ENCODE peak calls at places on chromosomes 4 and X, in seven cellular contexts. K is HCT116, U is vagina, V is transverse colon, R is suprapubic skin, M is SK-N-SH, L is HL-60. O is an unnamed sample.
A peak's percentile ranks its signal among the peaks of the same experiment; 100 is the strongest.

GRCh38 chrX:83535417-83536244 is 27.5 kb downstream of the POU3F4 start:
- DNase-seq in K (no peak), U (no peak), V (no peak), R (no peak), M (no peak), L (no peak), O (no peak)

GRCh38 chr4:188942606-188943005 is 803.4 kb downstream of the TRIML1 start:
- DNase-seq in K (no peak), U (no peak), V (no peak), R (no peak), M (no peak), L (no peak), O (no peak)

GRCh38 chrX:144801786-144802185 is 445.5 kb upstream of the SPANXN1 start:
- DNase-seq in K (no peak), U (no peak), V (no peak), R (no peak), M (no peak), L (no peak), O (no peak)

GRCh38 chr4:12421364-12421763 is 992.7 kb upstream of the HS3ST1 start:
- DNase-seq in K (peak; percentile 23), U (no peak), V (no peak), R (no peak), M (no peak), L (no peak), O (no peak)

GRCh38 chr4:114378306-114378903 is 220.2 kb upstream of the UGT8 start:
- DNase-seq in K (no peak), U (no peak), V (no peak), R (no peak), M (peak; percentile 32), L (no peak), O (no peak)

GRCh38 chrX:152823657-152824056 is 6.9 kb downstream of the CETN2 start:
- DNase-seq in K (no peak), U (no peak), V (no peak), R (no peak), M (no peak), L (no peak), O (no peak)

GRCh38 chr4:173505924-173506779 is 23.9 kb downstream of the HAND2 start:
- DNase-seq in K (peak; percentile 56), U (peak; percentile 64), V (peak; percentile 63), R (peak; percentile 81), M (peak; percentile 77), L (peak; percentile 62), O (peak; percentile 90)

GRCh38 chr4:126604273-126604867 is 1028.4 kb upstream of the INTU start:
- DNase-seq in K (peak; percentile 27), U (no peak), V (no peak), R (no peak), M (peak; percentile 53), L (peak; percentile 3), O (no peak)

GRCh38 chrX:154411322-154411980 is at the start of gene TAFAZZIN:
- DNase-seq in K (no peak), U (peak; percentile 79), V (peak; percentile 84), R (peak; percentile 77), M (peak; percentile 86), L (peak; percentile 67), O (peak; percentile 89)

GRCh38 chr4:153789741-153790651 is 1.1 kb upstream of the SFRP2 start:
- DNase-seq in K (no peak), U (no peak), V (no peak), R (no peak), M (peak; percentile 38), L (no peak), O (peak; percentile 63)

GRCh38 chr4:88177981-88178632 is 19.7 kb upstream of the ABCG2 start:
- DNase-seq in K (peak; percentile 34), U (no peak), V (peak; percentile 24), R (no peak), M (no peak), L (peak; percentile 90), O (no peak)

GRCh38 chr4:110480031-110480549 is 4.1 kb downstream of the ENPEP start:
- DNase-seq in K (no peak), U (no peak), V (no peak), R (no peak), M (no peak), L (no peak), O (no peak)

GRCh38 chrX:17613979-17614572 is 123.2 kb upstream of the SCML1 start:
- DNase-seq in K (no peak), U (no peak), V (no peak), R (no peak), M (no peak), L (peak; percentile 6), O (no peak)

GRCh38 chr4:25425361-25425760 is 48.3 kb downstream of the ANAPC4 start:
- DNase-seq in K (no peak), U (no peak), V (no peak), R (no peak), M (peak; percentile 12), L (no peak), O (no peak)

GRCh38 chr4:129358571-129358970 is 262.6 kb downstream of the C4orf33 start:
- DNase-seq in K (peak; percentile 26), U (no peak), V (no peak), R (no peak), M (no peak), L (no peak), O (no peak)

GRCh38 chr4:142960134-142960533 is 114.0 kb upstream of the INPP4B start:
- DNase-seq in K (no peak), U (no peak), V (no peak), R (no peak), M (no peak), L (no peak), O (no peak)

GRCh38 chr4:10733016-10733415 is 48.4 kb upstream of the CLNK start:
- DNase-seq in K (no peak), U (no peak), V (no peak), R (no peak), M (no peak), L (no peak), O (no peak)

GRCh38 chrX:8049827-8050226 is 121.2 kb downstream of the VCX2 start:
- DNase-seq in K (no peak), U (no peak), V (no peak), R (no peak), M (no peak), L (no peak), O (no peak)

GRCh38 chr4:48341776-48342558 is 638 bp downstream of the SLAIN2 start:
- DNase-seq in K (no peak), U (no peak), V (peak; percentile 58), R (peak; percentile 82), M (peak; percentile 62), L (peak; percentile 45), O (peak; percentile 81)

GRCh38 chr4:141810038-141810701 is 173.8 kb downstream of the IL15 start:
- DNase-seq in K (no peak), U (no peak), V (no peak), R (no peak), M (no peak), L (no peak), O (no peak)

GRCh38 chr4:110196871-110197420 is 1.5 kb downstream of the ELOVL6 start:
- DNase-seq in K (no peak), U (no peak), V (peak; percentile 63), R (peak; percentile 72), M (peak; percentile 75), L (peak; percentile 14), O (peak; percentile 73)

GRCh38 chr4:87806520-87806919 is 7.2 kb downstream of the IBSP start:
- DNase-seq in K (no peak), U (no peak), V (no peak), R (no peak), M (no peak), L (no peak), O (no peak)

GRCh38 chrX:9619581-9619980 is 146.1 kb downstream of the GPR143 start:
- DNase-seq in K (no peak), U (no peak), V (no peak), R (no peak), M (no peak), L (no peak), O (no peak)

GRCh38 chr4:99390060-99390459 is 37.5 kb upstream of the ADH1C start:
- DNase-seq in K (no peak), U (no peak), V (no peak), R (no peak), M (no peak), L (no peak), O (no peak)

GRCh38 chrX:116181300-116181699 is 10.8 kb downstream of the AGTR2 start:
- DNase-seq in K (no peak), U (no peak), V (peak; percentile 17), R (no peak), M (no peak), L (no peak), O (no peak)

GRCh38 chrX:39212456-39212855 is 411.2 kb downstream of the MID1IP1 start:
- DNase-seq in K (no peak), U (no peak), V (no peak), R (no peak), M (no peak), L (no peak), O (no peak)
- H3K27ac ChIP-seq in K (no peak overlapping the region), U (no peak overlapping the region), V (no peak overlapping the region), R (no peak overlapping the region), M (no peak overlapping the region), L (no peak overlapping the region), O (no peak overlapping the region)

DNA sequence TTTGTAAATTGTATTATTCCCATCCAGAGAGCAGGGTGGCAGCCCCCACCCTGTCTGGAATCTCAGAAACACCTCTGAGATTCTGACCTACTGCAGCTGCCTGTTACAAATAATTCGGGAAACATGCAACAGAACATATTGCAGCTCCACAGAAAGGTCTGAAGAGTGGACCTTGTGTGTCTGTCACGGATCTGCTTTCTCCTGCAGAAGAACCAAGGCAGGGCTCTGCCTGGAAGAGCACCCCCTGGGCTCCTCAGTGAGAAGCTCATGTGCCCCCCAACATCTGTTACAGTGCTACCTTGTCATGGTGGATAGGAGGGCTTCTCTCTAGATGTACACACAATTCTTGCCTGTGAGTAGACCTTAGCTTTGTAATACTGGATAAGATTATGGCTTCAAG is 286.6 kb upstream of the GATB start:
- DNase-seq in K (no peak), U (no peak), V (no peak), R (no peak), M (no peak), L (no peak), O (no peak)
- TF ChIP-seq POLR2AphosphoS5 in K (no peak), U (no peak), V (no peak), R (no peak), M (no peak), L (no peak), O (no peak)

DNA sequence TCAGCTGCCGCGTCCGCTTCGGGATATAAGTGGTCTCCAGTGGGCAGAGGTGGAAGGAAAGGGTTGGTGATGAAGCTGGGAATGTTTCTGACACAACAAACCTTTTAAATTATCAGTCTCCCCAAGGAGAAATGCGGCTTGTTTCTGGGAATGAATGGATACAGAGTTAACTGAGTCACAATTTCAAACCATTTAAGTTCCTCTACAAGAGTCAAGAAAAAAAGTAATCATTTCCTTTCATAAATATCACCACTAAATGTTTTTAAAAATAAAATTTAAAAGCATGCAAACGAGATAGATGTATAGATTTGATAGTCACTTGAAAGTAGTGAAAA is 1.4 kb downstream of the GASK1B start:
- DNase-seq in K (no peak), U (no peak), V (no peak), R (no peak), M (no peak), L (no peak), O (no peak)
- H3K27ac ChIP-seq in K (no peak overlapping the region), U (peak overlapping the region; percentile 77), V (peak overlapping the region; percentile 81), R (peak overlapping the region; percentile 78), M (no peak overlapping the region), L (no peak overlapping the region), O (peak overlapping the region; percentile 71)

GRCh38 chr4:101787917-101788316 is 2.6 kb upstream of the BANK1 start:
- DNase-seq in K (no peak), U (no peak), V (no peak), R (no peak), M (no peak), L (no peak), O (no peak)
- TF ChIP-seq POLR2AphosphoS5 in K (no peak), U (no peak), V (no peak), R (no peak), M (no peak), L (no peak), O (no peak)

GRCh38 chr4:5708171-5708828 is at the start of gene EVC2:
- DNase-seq in K (no peak), U (no peak), V (peak; percentile 58), R (peak; percentile 90), M (peak; percentile 58), L (no peak), O (peak; percentile 91)
- H3K27ac ChIP-seq in K (no peak within 1 kb of the TSS), U (peak within 1 kb of the TSS; percentile 90), V (peak within 1 kb of the TSS; percentile 76), R (peak within 1 kb of the TSS; percentile 85), M (no peak within 1 kb of the TSS), L (no peak within 1 kb of the TSS), O (peak within 1 kb of the TSS; percentile 92)